ENCODE peak calls at places on chromosomes 5 and 9, in seven cellular contexts. G is H1, B is neuronal stem cell, W is PC-3, O is HCT116, C is DND-41, Y is Karpas-422. K is an unnamed sample. For H3K36me3, the result is how much of the 10 kb centered on the place peaks cover.

GRCh38 chr9:121725008-121725795 is 73.8 kb downstream of the DAB2IP start:
- DNase-seq in W (no peak), B (no peak), G (no peak), C (no peak), O (no peak), Y (no peak), K (peak)

GRCh38 chr5:79831381-79831780 is 141.7 kb downstream of the CMYA5 start:
- DNase-seq in Y (no peak), W (no peak), G (no peak), O (no peak), B (no peak), C (no peak), K (no peak)

GRCh38 chr9:131610231-131610761 is 65.0 kb downstream of the PRRT1B start:
- DNase-seq in O (no peak), W (no peak), C (no peak), B (no peak), G (no peak), Y (no peak), K (no peak)

GRCh38 chr5:178223828-178224335 is 8.7 kb downstream of the PHYKPL start:
- DNase-seq in C (no peak), W (no peak), Y (no peak), O (no peak), B (no peak), G (no peak), K (no peak)

GRCh38 chr5:172364773-172365172 is 81.2 kb upstream of the UBTD2 start:
- DNase-seq in W (no peak), Y (peak), O (no peak), C (peak), B (no peak), G (no peak), K (no peak)

GRCh38 chr5:98428806-98429205 is 344.7 kb upstream of the RGMB start:
- DNase-seq in B (no peak), G (no peak), O (no peak), C (no peak), Y (no peak), W (no peak), K (no peak)

GRCh38 chr5:127666043-127666716 is 17.3 kb downstream of the CTXN3 start:
- DNase-seq in W (no peak), C (no peak), O (no peak), G (no peak), Y (no peak), B (no peak), K (no peak)

GRCh38 chr5:158967566-158967965 is 132.2 kb downstream of the EBF1 start:
- DNase-seq in Y (no peak), G (no peak), B (no peak), C (no peak), O (no peak), W (peak), K (peak)

GRCh38 chr9:31067418-31067817 is 1317.0 kb upstream of the ACO1 start:
- DNase-seq in O (no peak), B (no peak), W (no peak), C (no peak), Y (no peak), G (no peak), K (no peak)

GRCh38 chr9:137109250-137110146 is 5.0 kb downstream of the DPP7 start:
- DNase-seq in G (no peak), W (no peak), Y (no peak), B (no peak), O (no peak), C (no peak), K (no peak)

GRCh38 chr9:21516796-21517195 is 34.7 kb upstream of the IFNE start:
- DNase-seq in W (no peak), O (no peak), G (no peak), B (no peak), Y (no peak), C (no peak), K (no peak)

GRCh38 chr5:126976520-126977172 is 53.7 kb downstream of the MARCHF3 start:
- DNase-seq in Y (no peak), B (no peak), C (no peak), G (no peak), W (no peak), O (no peak), K (no peak)

GRCh38 chr5:157459715-157460599 is at the start of gene NIPAL4:
- DNase-seq in O (no peak), B (no peak), C (no peak), W (no peak), Y (no peak), G (no peak), K (no peak)

GRCh38 chr9:117616436-117616835 is 87.8 kb upstream of the TLR4 start:
- DNase-seq in W (no peak), G (no peak), Y (no peak), B (no peak), O (no peak), C (no peak), K (no peak)

GRCh38 chr9:76181020-76181641 is 213.1 kb downstream of the RFK start:
- DNase-seq in C (no peak), W (peak), B (no peak), Y (no peak), O (peak), G (no peak), K (peak)

GRCh38 chr9:121876658-121877271 is 216.3 kb downstream of the TTLL11 start:
- DNase-seq in B (no peak), G (no peak), C (no peak), W (peak), Y (no peak), O (no peak), K (no peak)

GRCh38 chr5:82728931-82729717 is 348.1 kb downstream of the TMEM167A start:
- DNase-seq in O (no peak), Y (no peak), G (no peak), W (no peak), C (no peak), B (no peak), K (no peak)

GRCh38 chr9:130768265-130768664 is 66.8 kb upstream of the ABL1 start:
- DNase-seq in W (no peak), B (no peak), Y (peak), G (no peak), C (no peak), O (no peak), K (no peak)

GRCh38 chr9:114864471-114864870 is 58.6 kb upstream of the TNFSF15 start:
- DNase-seq in Y (no peak), C (no peak), O (no peak), B (no peak), G (no peak), W (no peak), K (no peak)

DNA sequence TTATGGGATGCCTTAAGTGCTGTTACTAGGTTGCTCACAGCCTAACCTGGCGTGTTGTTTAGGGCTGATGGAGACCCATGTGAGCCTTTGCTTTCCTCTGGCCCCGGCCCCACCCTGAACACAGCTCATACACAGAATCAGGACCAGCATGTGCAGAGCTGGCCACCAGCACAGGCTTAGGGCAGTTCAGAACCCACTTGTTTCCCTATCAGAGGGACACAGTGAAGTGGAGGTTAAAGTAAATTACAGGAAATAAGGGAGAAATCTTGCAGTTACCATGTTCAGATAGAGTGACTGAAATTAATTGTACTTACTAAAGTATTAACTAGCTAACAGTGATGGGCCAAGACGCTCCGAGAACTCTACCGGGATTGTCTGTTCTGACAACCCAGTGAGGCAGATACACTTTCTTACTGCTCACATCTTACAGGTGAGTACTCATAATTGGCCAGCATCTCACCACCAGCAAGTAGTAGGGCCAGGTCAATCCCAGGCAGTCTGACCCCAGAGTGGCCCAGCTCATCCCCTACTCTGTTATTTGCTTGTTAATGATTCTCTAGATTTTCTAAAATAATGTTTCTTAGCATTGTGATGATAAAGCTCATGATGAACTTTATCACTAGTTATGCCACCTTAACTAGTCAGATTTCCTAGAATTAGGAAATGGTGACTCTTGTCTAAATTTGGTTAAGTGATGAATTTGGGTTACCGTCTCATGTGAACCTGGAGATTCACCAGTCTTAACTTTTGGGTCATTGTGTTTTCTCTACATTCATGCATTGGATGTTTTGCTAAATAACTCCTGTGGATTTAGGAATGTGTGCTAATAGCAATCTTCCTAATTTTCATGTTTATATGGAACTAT is 15.4 kb downstream of the CCT5 start:
- DNase-seq in G (no peak), Y (peak), W (no peak), B (no peak), C (no peak), O (no peak), K (no peak)
- H2AFZ ChIP-seq in G (no peak), Y (no peak), W (no peak), B (no peak), C (no peak), O (no peak), K (no peak)

GRCh38 chr5:31504520-31504919 is 27.4 kb downstream of the DROSHA start:
- DNase-seq in C (no peak), W (no peak), Y (no peak), B (no peak), G (no peak), O (no peak), K (no peak)
- H3K36me3 ChIP-seq in C (half or more), W (half or more), Y (under half), B (half or more), G (half or more), O (under half), K (under half)

GRCh38 chr9:78438765-78439164 is 141.8 kb downstream of the PSAT1 start:
- DNase-seq in Y (no peak), B (peak), O (no peak), G (no peak), W (no peak), C (no peak), K (no peak)
- H2AFZ ChIP-seq in Y (no peak), B (peak), O (no peak), G (peak), W (peak), C (no peak), K (no peak)

DNA sequence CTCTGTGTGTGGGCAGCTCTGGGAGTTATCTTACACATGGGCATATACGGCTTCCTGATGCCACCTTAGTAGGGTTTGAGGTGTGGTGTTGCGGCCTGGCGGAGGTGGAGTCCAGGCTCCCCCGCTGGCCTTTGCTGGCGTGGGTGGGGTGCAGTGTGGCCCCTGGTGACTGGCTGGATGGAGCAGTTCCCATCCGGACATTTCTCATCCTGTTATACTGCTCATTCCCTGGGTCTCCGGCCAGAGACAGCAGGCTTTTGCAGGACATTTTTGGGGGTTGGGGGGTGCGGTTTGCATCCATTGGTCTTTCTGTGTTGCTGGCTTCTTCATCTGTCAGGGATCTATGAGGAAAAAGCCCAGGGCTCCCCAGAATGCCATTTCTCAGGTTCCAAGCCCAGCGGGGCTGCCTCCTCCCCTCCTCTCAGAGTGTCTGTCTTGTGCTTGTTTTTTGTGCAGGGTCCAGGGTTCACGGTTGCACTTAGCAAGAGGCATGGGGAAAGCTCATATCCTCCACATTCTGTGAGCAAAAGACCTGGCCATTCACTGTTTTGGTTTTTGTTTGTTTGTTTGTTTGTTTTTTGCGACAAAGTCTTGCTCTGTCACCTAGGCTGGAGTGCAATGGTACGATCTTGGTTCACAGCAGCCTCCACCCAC is 22.3 kb downstream of the NDUFS6 start:
- DNase-seq in B (no peak), C (no peak), W (no peak), Y (no peak), O (no peak), G (no peak), K (no peak)
- H3K36me3 ChIP-seq in B (half or more), C (half or more), W (under half), Y (under half), O (under half), G (under half), K (under half)